ENCODE peak calls at places on chromosome 20, in four cellular contexts. S, X, J and K are unnamed samples.
A peak's percentile ranks its signal among the peaks of the same experiment; 100 is the strongest.

GRCh38 chr20:57323034-57323433 is 6.6 kb upstream of the SPO11 start:
- DNase-seq in S (peak; percentile 71), X (no peak), J (no peak), K (no peak)

GRCh38 chr20:34643919-34644318 is 33.0 kb downstream of the PIGU start:
- DNase-seq in S (no peak), X (no peak), J (no peak), K (no peak)

GRCh38 chr20:32319100-32319499 is 39.0 kb upstream of the ASXL1 start:
- DNase-seq in S (no peak), X (no peak), J (no peak), K (no peak)

GRCh38 chr20:25247100-25247665 is 702 bp upstream of the PYGB start:
- DNase-seq in S (peak; percentile 73), X (peak; percentile 68), J (peak; percentile 82), K (peak; percentile 70)

GRCh38 chr20:50572922-50573777 is 63.0 kb downstream of the PTPN1 start:
- DNase-seq in S (no peak), X (no peak), J (no peak), K (no peak)

GRCh38 chr20:12166053-12166717 is 248.5 kb downstream of the BTBD3 start:
- DNase-seq in S (peak; percentile 66), X (no peak), J (no peak), K (peak; percentile 70)

GRCh38 chr20:32608664-32609015 is 23.5 kb upstream of the NOL4L start:
- DNase-seq in S (no peak), X (no peak), J (no peak), K (no peak)

GRCh38 chr20:32828029-32828666 is 8.4 kb downstream of the MAPRE1 start:
- DNase-seq in S (no peak), X (no peak), J (no peak), K (no peak)

GRCh38 chr20:44402391-44403193 is 47.1 kb downstream of the HNF4A start:
- DNase-seq in S (peak; percentile 43), X (no peak), J (peak; percentile 56), K (no peak)

GRCh38 chr20:25580711-25581110 is 4.6 kb downstream of the NINL start:
- DNase-seq in S (no peak), X (peak; percentile 47), J (no peak), K (no peak)

GRCh38 chr20:53371216-53371615 is 222.4 kb downstream of the ZNF217 start:
- DNase-seq in S (no peak), X (no peak), J (no peak), K (no peak)

GRCh38 chr20:49685809-49686208 is 27.9 kb downstream of the B4GALT5 start:
- DNase-seq in S (no peak), X (no peak), J (no peak), K (no peak)

GRCh38 chr20:35568645-35569044 is 26.8 kb downstream of the ERGIC3 start:
- DNase-seq in S (peak; percentile 38), X (no peak), J (peak; percentile 78), K (no peak)

GRCh38 chr20:62040933-62041332 is 24.7 kb downstream of the TAF4 start:
- DNase-seq in S (no peak), X (no peak), J (no peak), K (no peak)

GRCh38 chr20:61803903-61804804 is 261.5 kb downstream of the TAF4 start:
- DNase-seq in S (no peak), X (no peak), J (no peak), K (no peak)

GRCh38 chr20:12372557-12372956 is 454.9 kb downstream of the BTBD3 start:
- DNase-seq in S (no peak), X (no peak), J (peak; percentile 16), K (no peak)

GRCh38 chr20:37349517-37350491 is 3.9 kb downstream of the SRC start:
- DNase-seq in S (peak; percentile 51), X (peak; percentile 77), J (no peak), K (no peak)

GRCh38 chr20:46709055-46709458 is 392 bp upstream of the SLC2A10 start:
- DNase-seq in S (peak; percentile 42), X (peak; percentile 51), J (no peak), K (no peak)

GRCh38 chr20:7859371-7859802 is 80.9 kb downstream of the HAO1 start:
- DNase-seq in S (peak; percentile 62), X (no peak), J (peak; percentile 47), K (peak; percentile 46)

GRCh38 chr20:53698321-53698978 is 104.8 kb upstream of the ZNF217 start:
- DNase-seq in S (no peak), X (no peak), J (no peak), K (no peak)

GRCh38 chr20:57471496-57472210 is 53.3 kb downstream of the CTCFL start:
- DNase-seq in S (no peak), X (no peak), J (no peak), K (no peak)

GRCh38 chr20:64068381-64069208 is 5.6 kb downstream of the TCEA2 start:
- DNase-seq in S (no peak), X (no peak), J (no peak), K (no peak)

GRCh38 chr20:64176548-64177419 is 12.5 kb downstream of the MYT1 start:
- DNase-seq in S (no peak), X (no peak), J (no peak), K (no peak)

GRCh38 chr20:51705400-51705799 is 62.8 kb downstream of the ATP9A start:
- DNase-seq in S (no peak), X (no peak), J (no peak), K (no peak)

GRCh38 chr20:29876911-29877285 is 1380.6 kb upstream of the DEFB115 start:
- DNase-seq in S (no peak), X (no peak), J (no peak), K (no peak)

GRCh38 chr20:39660965-39661364 is 698.8 kb downstream of the DHX35 start:
- DNase-seq in S (no peak), X (no peak), J (no peak), K (no peak)

GRCh38 chr20:53870426-53871199 is 199.8 kb downstream of the BCAS1 start:
- DNase-seq in S (no peak), X (no peak), J (no peak), K (no peak)

GRCh38 chr20:37925265-37926165 is 22.6 kb downstream of the VSTM2L start:
- DNase-seq in S (no peak), X (no peak), J (no peak), K (no peak)

GRCh38 chr20:13267231-13267630 is 46.2 kb downstream of the ISM1 start:
- DNase-seq in S (no peak), X (no peak), J (no peak), K (no peak)

GRCh38 chr20:57195023-57195758 is 71.2 kb downstream of the BMP7 start:
- DNase-seq in S (no peak), X (no peak), J (no peak), K (no peak)

GRCh38 chr20:49854190-49854875 is 41.7 kb downstream of the SLC9A8 start:
- DNase-seq in S (no peak), X (no peak), J (no peak), K (no peak)

GRCh38 chr20:61387961-61388360 is 135.9 kb downstream of the CDH4 start:
- DNase-seq in S (no peak), X (no peak), J (no peak), K (no peak)

GRCh38 chr20:59725476-59726119 is 121.3 kb downstream of the PHACTR3 start:
- DNase-seq in S (no peak), X (no peak), J (no peak), K (no peak)

GRCh38 chr20:59723108-59723500 is 118.8 kb downstream of the PHACTR3 start:
- DNase-seq in S (no peak), X (no peak), J (no peak), K (no peak)

GRCh38 chr20:59726196-59726595 is 121.9 kb downstream of the PHACTR3 start:
- DNase-seq in S (no peak), X (no peak), J (no peak), K (no peak)

GRCh38 chr20:59724457-59725366 is 120.4 kb downstream of the PHACTR3 start:
- DNase-seq in S (no peak), X (no peak), J (no peak), K (no peak)

DNA sequence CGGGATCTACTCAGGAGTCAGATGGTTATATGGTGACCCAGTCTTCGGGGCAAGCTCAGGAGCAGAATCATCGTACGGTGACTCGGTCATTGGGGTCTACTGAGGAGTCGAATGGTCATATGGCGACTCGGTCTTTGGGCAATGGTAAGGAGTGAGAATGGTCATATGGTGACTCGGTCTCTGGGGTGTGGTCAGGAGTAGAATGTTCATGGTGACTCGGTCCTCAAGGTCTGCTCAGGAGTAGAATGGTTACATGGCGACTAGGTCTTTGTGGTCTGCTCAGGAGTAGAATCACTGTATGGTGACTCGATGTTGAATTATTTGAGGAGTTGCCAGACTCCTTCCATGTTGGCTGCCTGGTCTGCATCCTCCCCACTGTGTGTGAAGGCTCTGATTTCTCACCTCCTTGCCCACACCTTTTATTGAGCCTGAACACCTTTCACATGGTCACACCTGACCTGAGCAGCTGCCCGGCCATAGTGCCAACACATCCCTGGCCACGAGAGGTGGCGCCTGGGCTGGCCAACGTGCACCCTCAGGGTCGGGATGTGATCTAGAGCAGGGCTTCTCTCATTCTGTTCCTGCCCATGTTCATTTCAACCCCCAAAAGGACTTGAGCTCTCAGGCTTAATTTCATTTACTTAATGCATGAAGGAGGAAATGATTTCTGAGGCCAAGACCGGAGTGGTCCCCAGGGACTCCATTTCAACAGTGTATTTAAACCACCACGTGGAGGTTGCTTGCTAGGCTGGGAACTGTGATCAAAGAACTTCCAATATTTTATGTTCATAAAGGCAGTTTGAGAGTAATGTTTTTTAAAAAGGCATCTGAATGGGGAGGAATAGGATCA is 119.5 kb downstream of the PHACTR3 start:
- DNase-seq in S (no peak), X (no peak), J (no peak), K (no peak)
- H3K9me3 ChIP-seq in S (no peaks in the 10 kb centered on the region), X (no peaks in the 10 kb centered on the region), J (no peaks in the 10 kb centered on the region), K (no peaks in the 10 kb centered on the region)

DNA sequence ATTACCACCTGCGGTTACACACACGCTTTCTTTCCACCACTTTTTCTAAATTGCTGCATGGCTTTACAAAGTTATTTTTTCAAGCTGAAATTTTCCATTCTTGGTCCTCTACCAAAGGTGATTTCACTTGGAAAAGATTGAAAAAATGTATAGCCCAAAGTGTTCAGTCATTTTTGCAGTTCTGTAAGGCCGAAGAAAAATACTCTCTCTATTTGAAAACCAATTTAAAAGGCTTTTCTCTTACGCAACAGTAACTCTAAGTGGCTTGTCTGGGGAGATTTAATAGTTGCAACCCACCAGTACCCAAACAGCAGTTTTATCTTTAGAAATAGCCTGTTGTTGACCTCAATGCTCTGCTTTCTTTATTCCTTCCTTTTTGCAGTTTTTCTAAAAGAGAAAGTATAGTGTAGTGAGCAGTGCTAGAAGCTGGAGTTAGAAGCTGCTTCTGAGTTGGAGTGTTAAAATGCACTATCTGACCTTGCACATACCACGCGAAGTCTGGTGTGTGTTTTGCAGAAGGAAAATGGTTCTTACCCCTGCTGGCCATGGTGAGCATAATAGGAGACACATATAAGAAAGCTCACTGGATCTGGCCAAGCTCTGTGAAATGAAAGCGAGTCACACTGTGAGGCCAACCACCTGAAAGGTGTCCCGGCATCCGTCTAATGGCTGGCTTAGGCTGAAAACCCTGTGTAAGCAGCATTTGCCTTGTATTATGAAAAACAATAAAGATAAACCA is 271.6 kb upstream of the PRND start:
- DNase-seq in S (peak; percentile 46), X (no peak), J (peak; percentile 46), K (no peak)
- TF ChIP-seq CTCF in S (peak; percentile 30), X (no peak), J (no peak), K (no peak)

GRCh38 chr20:18688676-18689075 is 100.8 kb downstream of the DTD1 start:
- DNase-seq in S (no peak), X (no peak), J (no peak), K (no peak)
- H3K27ac ChIP-seq in S (no peak overlapping the region), X (no peak overlapping the region), J (no peak overlapping the region), K (no peak overlapping the region)

DNA sequence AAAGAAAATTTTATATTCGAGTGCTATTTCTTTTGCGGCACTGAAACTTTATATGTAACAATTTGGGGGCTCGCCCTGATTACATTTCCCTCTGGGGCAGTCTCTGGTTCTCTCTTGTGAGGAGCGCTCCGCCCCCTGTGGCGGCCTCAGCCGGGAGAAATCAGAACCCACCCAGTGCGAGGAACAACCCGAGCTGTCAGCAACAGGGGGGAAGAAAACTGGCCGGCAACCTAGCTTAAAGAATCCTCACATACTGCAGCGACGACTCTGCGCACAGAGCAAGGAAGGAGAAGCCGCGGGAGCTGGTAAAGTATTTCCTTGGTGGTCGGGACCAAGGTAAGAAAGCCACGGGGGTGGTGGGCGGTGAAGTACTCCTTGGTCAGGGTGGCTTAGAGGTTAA is 23.9 kb upstream of the SLC52A3 start:
- DNase-seq in S (no peak), X (no peak), J (no peak), K (no peak)
- H3K9me3 ChIP-seq in S (no peaks in the 10 kb centered on the region), X (peaks cover 20% of the 10 kb centered on the region), J (no peaks in the 10 kb centered on the region), K (peaks cover 12% of the 10 kb centered on the region)